ENCODE peak calls at places on chromosomes 4 and X, in eight cellular contexts. Z is GM23248; U is GM20000; Q is C1 segment of cervical spinal cord; A is activated gamma-delta T cell treated with anti-CD3 and anti-CD28 coated beads, Interleukin-2, amount 50 U/mL, for 16 hours; J is GM06990; Y is activated CD4-positive, CD25-positive, alpha-beta regulatory T cell; T is caudate nucleus. B is an unnamed sample.

GRCh38 chr4:138875886-138876608 is 139.5 kb upstream of the NOCT start:
- DNase-seq in J (no peak), A (no peak), Y (no peak), U (no peak), Z (peak), T (no peak), Q (no peak), B (peak)

GRCh38 chr4:76651616-76652015 is 216.6 kb downstream of the SHROOM3 start:
- DNase-seq in J (no peak), U (no peak), Y (no peak), T (no peak), Z (no peak), Q (no peak), A (no peak), B (no peak)

GRCh38 chrX:154136627-154137161 is 7.3 kb upstream of the OPN1LW start:
- DNase-seq in J (peak), T (no peak), Y (peak), Q (peak), A (peak), Z (peak), U (peak), B (peak)

GRCh38 chr4:109015413-109015810 is 252.6 kb upstream of the ETNPPL start:
- DNase-seq in Z (no peak), T (no peak), U (no peak), A (no peak), J (no peak), Q (no peak), Y (no peak), B (no peak)

GRCh38 chrX:69357293-69357692 is 146.8 kb upstream of the NALF2 start:
- DNase-seq in T (no peak), Q (no peak), U (no peak), J (no peak), Y (no peak), A (no peak), Z (no peak), B (no peak)

GRCh38 chrX:125150231-125150630 is 169.4 kb upstream of the TEX13C start:
- DNase-seq in U (no peak), Q (no peak), A (no peak), T (no peak), Z (peak), Y (no peak), J (no peak), B (no peak)

GRCh38 chr4:91826186-91826585 is 477.6 kb upstream of the GRID2 start:
- DNase-seq in Y (no peak), T (no peak), Z (no peak), J (no peak), A (no peak), Q (no peak), U (no peak), B (no peak)

GRCh38 chr4:79678472-79679202 is 270.6 kb upstream of the GK2 start:
- DNase-seq in Z (no peak), T (no peak), U (no peak), Q (no peak), A (no peak), J (no peak), Y (no peak), B (no peak)

GRCh38 chr4:11455201-11455835 is 26.6 kb upstream of the HS3ST1 start:
- DNase-seq in A (no peak), Q (no peak), Z (no peak), T (no peak), Y (no peak), J (no peak), U (no peak), B (no peak)

GRCh38 chr4:8637456-8637984 is 45.0 kb downstream of the CPZ start:
- DNase-seq in Z (no peak), J (no peak), T (no peak), U (no peak), Q (no peak), Y (no peak), A (no peak), B (no peak)

GRCh38 chr4:182806259-182807252 is 110.6 kb downstream of the DCTD start:
- DNase-seq in Q (peak), U (peak), A (peak), Z (peak), T (peak), Y (peak), J (peak), B (peak)

GRCh38 chr4:110959041-110959643 is 336.3 kb upstream of the PITX2 start:
- DNase-seq in A (no peak), Z (peak), U (no peak), Y (no peak), T (no peak), Q (no peak), J (no peak), B (no peak)

GRCh38 chr4:14169460-14169859 is 541.9 kb upstream of the BOD1L1 start:
- DNase-seq in Z (peak), U (no peak), Q (no peak), Y (no peak), A (no peak), T (no peak), J (no peak), B (peak)

GRCh38 chr4:81827568-81828202 is 356.0 kb upstream of the RASGEF1B start:
- DNase-seq in J (peak), A (no peak), T (no peak), Z (peak), U (no peak), Q (no peak), Y (no peak), B (no peak)

GRCh38 chr4:62243895-62244294 is 1043.8 kb downstream of the ADGRL3 start:
- DNase-seq in Q (no peak), U (no peak), J (no peak), A (no peak), T (no peak), Y (no peak), Z (no peak), B (no peak)

GRCh38 chrX:73825569-73825968 is 262.6 kb downstream of the CHIC1 start:
- DNase-seq in T (no peak), J (no peak), U (no peak), Y (no peak), Z (no peak), A (no peak), Q (no peak), B (no peak)

GRCh38 chrX:131072871-131073571 is 14.9 kb downstream of the ARHGAP36 start:
- DNase-seq in Y (no peak), A (no peak), Q (no peak), T (no peak), U (no peak), J (no peak), Z (no peak), B (no peak)

GRCh38 chr4:159171287-159171686 is 68.4 kb downstream of the RAPGEF2 start:
- DNase-seq in U (no peak), T (no peak), Z (peak), A (no peak), J (no peak), Y (no peak), Q (no peak), B (no peak)

GRCh38 chr4:86306816-86307215 is 53.0 kb downstream of the MAPK10 start:
- DNase-seq in T (no peak), J (no peak), A (no peak), Q (no peak), U (no peak), Y (no peak), Z (peak), B (peak)

GRCh38 chr4:56468097-56468422 is 643 bp downstream of the SRP72 start:
- DNase-seq in Y (no peak), A (no peak), U (peak), Z (peak), J (no peak), T (no peak), Q (no peak), B (no peak)

GRCh38 chrX:154541896-154542722 is 4.5 kb downstream of the G6PD start:
- DNase-seq in Z (peak), T (no peak), Y (peak), J (no peak), Q (no peak), A (peak), U (no peak), B (peak)

GRCh38 chr4:81039351-81040174 is 9.1 kb downstream of the BMP3 start:
- DNase-seq in U (no peak), A (no peak), Y (no peak), T (no peak), Z (peak), J (peak), Q (no peak), B (no peak)

GRCh38 chr4:112327950-112328349 is 30.8 kb downstream of the ALPK1 start:
- DNase-seq in A (no peak), J (peak), Q (no peak), Z (peak), T (no peak), U (peak), Y (no peak), B (peak)

GRCh38 chr4:179750374-179750773 is 2308.1 kb upstream of the AGA start:
- DNase-seq in Z (no peak), U (no peak), A (no peak), Q (no peak), J (no peak), T (no peak), Y (no peak), B (no peak)

GRCh38 chrX:40933132-40934078 is 151.8 kb upstream of the USP9X start:
- DNase-seq in U (peak), T (no peak), J (no peak), A (no peak), Y (no peak), Q (no peak), Z (peak), B (peak)

GRCh38 chrX:46569621-46570020 is 3.9 kb upstream of the CHST7 start:
- DNase-seq in Y (no peak), A (no peak), Q (no peak), T (no peak), Z (no peak), J (no peak), U (no peak), B (no peak)

GRCh38 chr4:159010563-159011260 is 92.2 kb upstream of the RAPGEF2 start:
- DNase-seq in Z (peak), Q (peak), T (no peak), U (no peak), J (no peak), A (no peak), Y (no peak), B (peak)

GRCh38 chrX:37746268-37746931 is 33.5 kb upstream of the CYBB start:
- DNase-seq in T (no peak), U (peak), Q (no peak), J (peak), Y (no peak), A (no peak), Z (no peak), B (no peak)

GRCh38 chrX:97895751-97896150 is 1012.0 kb downstream of the RPA4 start:
- DNase-seq in A (no peak), T (no peak), Z (peak), U (no peak), Q (no peak), J (no peak), Y (no peak), B (peak)

GRCh38 chrX:13293700-13294099 is 26.2 kb downstream of the ATXN3L start:
- DNase-seq in Z (no peak), U (no peak), J (no peak), Y (no peak), A (no peak), Q (no peak), T (no peak), B (no peak)

GRCh38 chr4:97624204-97624603 is 519.1 kb downstream of the STPG2 start:
- DNase-seq in A (no peak), Q (no peak), Z (no peak), T (no peak), U (no peak), J (no peak), Y (no peak), B (no peak)

GRCh38 chrX:101347859-101348451 is 587 bp downstream of the TIMM8A start:
- DNase-seq in Z (peak), A (no peak), T (no peak), Y (no peak), J (no peak), Q (no peak), U (peak), B (peak)

GRCh38 chrX:38891641-38892413 is 90.6 kb downstream of the MID1IP1 start:
- DNase-seq in T (no peak), J (peak), Z (peak), U (peak), Q (no peak), A (no peak), Y (no peak), B (no peak)

GRCh38 chrX:115459883-115460564 is 101.0 kb upstream of the PLS3 start:
- DNase-seq in J (no peak), U (no peak), Y (no peak), Z (peak), Q (no peak), T (no peak), A (no peak), B (peak)

GRCh38 chr4:38563703-38564490 is 100.1 kb upstream of the KLF3 start:
- DNase-seq in U (no peak), J (no peak), A (no peak), Y (no peak), Q (peak), T (peak), Z (no peak), B (no peak)